ENCODE peak calls at places on chromosomes 6 and 20, in nine cellular contexts. T is A549, Y is K562, O is NB4, A is HCT116, X is WTC11, W is HepG2, H is GM12878, L is SK-N-SH. K is an unnamed sample.

GRCh38 chr6:2158596-2159271 is 86.7 kb downstream of the GMDS start:
- DNase-seq in X (peak; percentile 81), A (peak; percentile 70), W (no peak), Y (peak; percentile 79), H (no peak), O (peak; percentile 30), L (no peak), T (peak; percentile 74), K (no peak)

GRCh38 chr6:43799671-43800623 is 29.9 kb downstream of the VEGFA start:
- DNase-seq in A (no peak), Y (no peak), L (no peak), O (peak; percentile 85), T (no peak), W (no peak), X (no peak), H (no peak), K (no peak)

GRCh38 chr6:71375676-71376075 is 87.1 kb downstream of the OGFRL1 start:
- DNase-seq in A (no peak), O (no peak), W (peak; percentile 39), X (no peak), L (no peak), T (no peak), Y (no peak), H (no peak), K (no peak)

GRCh38 chr20:43430265-43430664 is 27.4 kb upstream of the SRSF6 start:
- DNase-seq in H (no peak), L (no peak), X (peak; percentile 69), O (no peak), A (no peak), T (no peak), Y (no peak), W (no peak), K (no peak)

GRCh38 chr6:73180718-73181619 is 44.3 kb downstream of the KHDC1L start:
- DNase-seq in X (no peak), Y (peak; percentile 30), W (peak; percentile 39), O (peak; percentile 70), A (peak; percentile 39), T (peak; percentile 25), H (peak; percentile 53), L (peak; percentile 56), K (peak; percentile 55)

GRCh38 chr6:116268589-116269293 is 11.0 kb downstream of the TSPYL1 start:
- DNase-seq in H (no peak), O (peak; percentile 85), Y (peak; percentile 59), A (peak; percentile 68), L (peak; percentile 76), T (peak; percentile 44), X (no peak), W (peak; percentile 88), K (peak; percentile 82)

GRCh38 chr6:170403451-170403850 is 96.9 kb downstream of the FAM120B start:
- DNase-seq in Y (no peak), L (no peak), A (no peak), T (no peak), X (peak; percentile 49), O (no peak), W (no peak), H (no peak), K (no peak)

GRCh38 chr6:107509506-107509905 is 19.6 kb downstream of the SOBP start:
- DNase-seq in L (no peak), W (no peak), A (no peak), T (no peak), X (no peak), H (no peak), O (no peak), Y (no peak), K (peak; percentile 22)

GRCh38 chr20:14986026-14986655 is 648.7 kb upstream of the FLRT3 start:
- DNase-seq in L (no peak), T (peak; percentile 85), Y (no peak), A (no peak), W (peak; percentile 99), X (no peak), O (no peak), H (no peak), K (peak; percentile 82)

GRCh38 chr20:33909331-33909921 is 84.3 kb upstream of the RALY start:
- DNase-seq in L (no peak), A (peak; percentile 12), H (no peak), Y (no peak), O (peak; percentile 67), X (no peak), T (peak; percentile 23), W (peak; percentile 99), K (peak; percentile 74)

GRCh38 chr6:112016335-112016734 is 37.6 kb upstream of the CCN6 start:
- DNase-seq in H (no peak), W (no peak), T (no peak), L (no peak), X (no peak), O (no peak), A (no peak), Y (no peak), K (peak; percentile 45)

GRCh38 chr20:37880726-37881591 is 22.0 kb upstream of the VSTM2L start:
- DNase-seq in H (no peak), X (no peak), Y (peak; percentile 68), A (no peak), T (no peak), O (peak; percentile 42), W (peak; percentile 70), L (peak; percentile 96), K (no peak)

GRCh38 chr6:51640016-51640415 is 447.4 kb downstream of the PKHD1 start:
- DNase-seq in X (no peak), W (no peak), Y (no peak), L (no peak), T (no peak), A (no peak), O (no peak), H (no peak), K (no peak)

GRCh38 chr6:40611416-40611815 is 24.3 kb upstream of the LRFN2 start:
- DNase-seq in T (no peak), Y (no peak), H (no peak), A (no peak), O (no peak), L (no peak), X (no peak), W (no peak), K (no peak)

GRCh38 chr20:51378171-51378928 is 164.2 kb downstream of the NFATC2 start:
- DNase-seq in A (no peak), Y (no peak), L (no peak), H (no peak), X (peak; percentile 61), T (no peak), W (no peak), O (peak; percentile 46), K (no peak)

GRCh38 chr20:35617397-35618031 is 1.9 kb downstream of the SPAG4 start:
- DNase-seq in H (peak; percentile 37), L (peak; percentile 81), Y (peak; percentile 71), T (peak; percentile 85), X (peak; percentile 73), O (peak; percentile 96), A (no peak), W (peak; percentile 92), K (peak; percentile 67)

GRCh38 chr20:20367681-20368413 is at the start of gene INSM1:
- DNase-seq in H (no peak), T (no peak), W (no peak), A (no peak), Y (no peak), X (peak; percentile 76), O (no peak), L (peak; percentile 47), K (no peak)

GRCh38 chr6:112202639-112203341 is 51.6 kb downstream of the LAMA4 start:
- DNase-seq in H (peak; percentile 7), A (no peak), Y (no peak), L (peak; percentile 37), O (no peak), W (no peak), X (no peak), T (no peak), K (peak; percentile 54)

DNA sequence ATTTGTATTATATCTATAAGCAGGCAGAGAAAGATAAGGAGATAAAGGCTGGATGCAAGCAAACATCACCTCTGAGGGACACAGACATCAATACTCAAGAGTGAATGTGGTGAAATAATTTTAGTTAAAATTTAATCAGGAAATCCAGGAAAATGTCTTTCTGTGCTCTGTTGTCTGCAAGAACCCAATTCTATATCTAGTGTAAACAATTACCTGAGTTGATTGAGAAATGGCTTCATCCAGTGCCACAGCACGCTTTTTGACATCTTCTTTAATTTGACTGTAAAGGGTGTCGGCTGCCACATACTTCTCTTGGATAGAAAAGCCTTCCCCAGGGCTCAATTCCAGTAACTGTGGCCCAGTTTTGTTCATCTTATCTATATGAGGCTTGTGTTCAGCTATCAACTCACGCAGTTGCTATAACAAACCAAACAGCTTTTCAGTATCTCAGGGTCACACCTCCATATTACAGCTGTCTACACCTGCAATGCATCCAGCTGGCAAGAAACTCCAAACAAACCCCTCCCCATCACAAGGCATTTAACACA is 131.6 kb downstream of the DST start:
- DNase-seq in W (peak; percentile 78), X (no peak), Y (peak; percentile 52), A (no peak), L (no peak), O (no peak), T (no peak), H (no peak), K (no peak)
- TF ChIP-seq MAX in W (no peak), X (no peak), Y (no peak), A (no peak), L (no peak), O (no peak), T (no peak), H (no peak), K (no peak)

GRCh38 chr6:12473494-12473893 is 183.3 kb downstream of the EDN1 start:
- DNase-seq in X (no peak), T (no peak), O (no peak), W (no peak), L (no peak), Y (no peak), A (no peak), H (no peak), K (no peak)
- TF ChIP-seq MAX in X (no peak), T (no peak), O (no peak), W (no peak), L (no peak), Y (no peak), A (no peak), H (no peak), K (no peak)

DNA sequence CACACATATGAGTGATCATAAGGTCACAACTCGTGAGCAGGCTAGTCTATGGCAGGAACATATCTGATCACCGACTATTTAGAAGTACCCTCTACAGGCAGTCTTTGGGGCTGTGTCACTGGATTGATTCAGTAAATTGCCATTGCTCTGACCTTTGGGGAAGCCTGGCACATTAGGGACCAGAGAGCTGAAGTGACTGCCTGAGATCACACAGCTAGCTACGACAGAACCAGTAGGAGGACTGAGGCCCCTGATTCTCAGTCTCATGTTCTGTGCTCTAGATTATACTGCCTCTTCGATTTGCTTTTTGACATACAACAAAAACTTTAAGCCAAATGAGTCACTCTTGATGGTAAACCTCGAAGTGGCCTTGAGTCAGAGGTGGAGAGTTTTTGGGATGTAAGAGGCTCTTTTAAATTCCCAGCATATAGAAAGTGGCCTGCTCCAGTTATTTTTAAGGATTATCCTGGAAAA is 247.5 kb upstream of the SUPT3H start:
- DNase-seq in A (no peak), O (peak; percentile 65), T (no peak), W (no peak), Y (no peak), H (no peak), L (no peak), X (no peak), K (no peak)
- TF ChIP-seq MAX in A (no peak), O (no peak), T (no peak), W (no peak), Y (no peak), H (no peak), L (no peak), X (no peak), K (no peak)

GRCh38 chr6:162963861-162964260 is 236.1 kb downstream of the PACRG start:
- DNase-seq in Y (no peak), H (no peak), T (no peak), L (no peak), X (no peak), W (no peak), O (no peak), A (no peak), K (no peak)
- TF ChIP-seq MAX in Y (no peak), H (no peak), T (no peak), L (no peak), X (no peak), W (no peak), O (no peak), A (no peak), K (no peak)

K was measured in endothelial cell of umbilical vein.